ENCODE peak calls at places on chromosomes 16 and 17, in six cellular contexts. Y is left ventricle myocardium inferior, G is fibroblast of lung, P is osteoblast, L is astrocyte of the cerebellum, Z is WTC11. F is an unnamed sample.

GRCh38 chr17:78771758-78772382 is 10.2 kb downstream of the CYTH1 start:
- DNase-seq in Y (no peak), G (no peak), P (no peak), L (no peak), Z (no peak), F (no peak)

GRCh38 chr16:85141491-85142128 is 29.3 kb upstream of the CIBAR2 start:
- DNase-seq in Y (no peak), G (no peak), P (peak), L (no peak), Z (no peak), F (no peak)

GRCh38 chr16:1731603-1732002 is 25.6 kb downstream of the MAPK8IP3 start:
- DNase-seq in Y (no peak), G (no peak), P (peak), L (no peak), Z (no peak), F (no peak)

GRCh38 chr17:32870969-32871368 is 6.0 kb downstream of the MYO1D start:
- DNase-seq in Y (no peak), G (no peak), P (peak), L (no peak), Z (no peak), F (no peak)

GRCh38 chr16:27717726-27718125 is 167.8 kb downstream of the KATNIP start:
- DNase-seq in Y (no peak), G (no peak), P (no peak), L (no peak), Z (no peak), F (no peak)

GRCh38 chr17:5254414-5254813 is 19.8 kb upstream of the SCIMP start:
- DNase-seq in Y (no peak), G (no peak), P (no peak), L (no peak), Z (no peak), F (no peak)

GRCh38 chr17:67328026-67328425 is 38.4 kb downstream of the PSMD12 start:
- DNase-seq in Y (no peak), G (no peak), P (no peak), L (no peak), Z (no peak), F (no peak)

GRCh38 chr17:47288531-47289116 is 35.0 kb downstream of the ITGB3 start:
- DNase-seq in Y (no peak), G (peak), P (no peak), L (no peak), Z (no peak), F (no peak)

GRCh38 chr17:78179372-78179771 is 7.5 kb downstream of the TK1 start:
- DNase-seq in Y (no peak), G (peak), P (peak), L (no peak), Z (no peak), F (no peak)

GRCh38 chr17:50642722-50643656 is 8.3 kb downstream of the ABCC3 start:
- DNase-seq in Y (no peak), G (no peak), P (peak), L (no peak), Z (no peak), F (no peak)

GRCh38 chr16:20348365-20349185 is 3.9 kb downstream of the UMOD start:
- DNase-seq in Y (no peak), G (no peak), P (no peak), L (no peak), Z (peak), F (peak)

GRCh38 chr17:48610282-48611211 is at the start of gene HOXB7:
- DNase-seq in Y (peak), G (no peak), P (no peak), L (no peak), Z (no peak), F (peak)

GRCh38 chr17:72724375-72724774 is 368.1 kb downstream of the SLC39A11 start:
- DNase-seq in Y (no peak), G (no peak), P (no peak), L (no peak), Z (no peak), F (no peak)

GRCh38 chr17:60528828-60529227 is 2.8 kb upstream of the APPBP2 start:
- DNase-seq in Y (no peak), G (no peak), P (no peak), L (no peak), Z (no peak), F (no peak)

GRCh38 chr17:63425478-63425877 is 20.6 kb downstream of the CYB561 start:
- DNase-seq in Y (peak), G (peak), P (peak), L (peak), Z (peak), F (peak)

GRCh38 chr17:65370669-65371126 is 190.8 kb downstream of the AXIN2 start:
- DNase-seq in Y (no peak), G (no peak), P (no peak), L (no peak), Z (no peak), F (no peak)

GRCh38 chr16:28093383-28093725 is 29.8 kb upstream of the GSG1L start:
- DNase-seq in Y (no peak), G (no peak), P (no peak), L (no peak), Z (no peak), F (no peak)

GRCh38 chr17:2017274-2017941 is 7.7 kb downstream of the RTN4RL1 start:
- DNase-seq in Y (no peak), G (no peak), P (no peak), L (no peak), Z (no peak), F (no peak)

GRCh38 chr17:54662978-54663876 is 237.4 kb upstream of the TOM1L1 start:
- DNase-seq in Y (no peak), G (no peak), P (no peak), L (no peak), Z (peak), F (no peak)

GRCh38 chr17:38342886-38343607 is 709 bp downstream of the GPR179 start:
- DNase-seq in Y (no peak), G (no peak), P (no peak), L (no peak), Z (no peak), F (no peak)

GRCh38 chr16:66004706-66005105 is 361.8 kb upstream of the CDH5 start:
- DNase-seq in Y (no peak), G (peak), P (peak), L (no peak), Z (no peak), F (no peak)

GRCh38 chr16:87471278-87472141 is 21.3 kb downstream of the ZCCHC14 start:
- DNase-seq in Y (no peak), G (no peak), P (peak), L (no peak), Z (no peak), F (no peak)

GRCh38 chr16:11497329-11497805 is 89.4 kb downstream of the LITAF start:
- DNase-seq in Y (peak), G (peak), P (peak), L (no peak), Z (peak), F (peak)

GRCh38 chr16:89185062-89185751 is 13.7 kb downstream of the CDH15 start:
- DNase-seq in Y (no peak), G (no peak), P (no peak), L (no peak), Z (no peak), F (no peak)

GRCh38 chr17:14359251-14359939 is 58.5 kb downstream of the HS3ST3B1 start:
- DNase-seq in Y (no peak), G (no peak), P (no peak), L (no peak), Z (no peak), F (no peak)

GRCh38 chr16:17370233-17371013 is 100.3 kb downstream of the XYLT1 start:
- DNase-seq in Y (no peak), G (peak), P (no peak), L (peak), Z (no peak), F (no peak)

GRCh38 chr17:62562656-62563055 is 64.8 kb upstream of the MRC2 start:
- DNase-seq in Y (no peak), G (peak), P (no peak), L (peak), Z (no peak), F (no peak)

GRCh38 chr17:43906951-43907424 is 348 bp downstream of the MPP2 start:
- DNase-seq in Y (no peak), G (no peak), P (no peak), L (no peak), Z (peak), F (no peak)

GRCh38 chr17:43905400-43905984 is 1.8 kb downstream of the MPP2 start:
- DNase-seq in Y (no peak), G (no peak), P (no peak), L (no peak), Z (no peak), F (no peak)

GRCh38 chr17:43905985-43906852 is 1.1 kb downstream of the MPP2 start:
- DNase-seq in Y (peak), G (peak), P (peak), L (no peak), Z (peak), F (peak)

GRCh38 chr17:43908111-43908721 is 880 bp upstream of the MPP2 start:
- DNase-seq in Y (peak), G (peak), P (peak), L (peak), Z (peak), F (peak)

DNA sequence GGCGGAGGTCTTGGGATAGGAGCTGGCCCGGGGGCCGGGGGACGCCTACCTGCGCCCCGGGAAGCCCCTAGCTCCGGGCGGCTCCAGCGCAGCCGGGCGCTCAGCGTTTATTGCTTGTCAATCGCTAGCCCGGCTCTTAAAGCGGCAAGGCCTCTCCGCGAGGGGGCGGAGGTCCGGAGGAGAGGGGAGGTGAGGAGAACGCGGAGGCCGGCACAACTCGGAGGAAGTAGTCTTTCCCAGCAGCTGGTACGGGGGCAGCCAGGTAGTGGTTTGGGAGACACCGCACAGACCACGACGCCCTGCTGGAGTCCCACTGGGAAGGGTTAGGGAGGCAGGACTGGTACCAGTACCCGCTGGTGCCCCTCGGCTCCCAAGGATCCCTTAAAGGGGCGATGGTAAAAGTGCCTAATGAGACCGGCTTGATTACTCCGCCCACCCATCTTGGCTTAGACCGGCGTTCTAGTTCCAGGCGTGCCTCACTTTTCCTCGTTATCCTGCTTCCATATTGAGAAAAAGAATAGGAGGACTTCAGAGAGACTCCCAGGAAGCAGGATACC is at the start of gene MPP2:
- DNase-seq in Y (peak), G (peak), P (peak), L (peak), Z (peak), F (peak)
- TF ChIP-seq CTCF in Y (peak), G (no peak), P (no peak), L (peak), Z (no peak), F (peak)

GRCh38 chr17:28743243-28744103 is at the start of gene TRAF4:
- DNase-seq in Y (peak), G (peak), P (peak), L (peak), Z (peak), F (peak)
- TF ChIP-seq CTCF in Y (peak), G (peak), P (no peak), L (no peak), Z (no peak), F (peak)

DNA sequence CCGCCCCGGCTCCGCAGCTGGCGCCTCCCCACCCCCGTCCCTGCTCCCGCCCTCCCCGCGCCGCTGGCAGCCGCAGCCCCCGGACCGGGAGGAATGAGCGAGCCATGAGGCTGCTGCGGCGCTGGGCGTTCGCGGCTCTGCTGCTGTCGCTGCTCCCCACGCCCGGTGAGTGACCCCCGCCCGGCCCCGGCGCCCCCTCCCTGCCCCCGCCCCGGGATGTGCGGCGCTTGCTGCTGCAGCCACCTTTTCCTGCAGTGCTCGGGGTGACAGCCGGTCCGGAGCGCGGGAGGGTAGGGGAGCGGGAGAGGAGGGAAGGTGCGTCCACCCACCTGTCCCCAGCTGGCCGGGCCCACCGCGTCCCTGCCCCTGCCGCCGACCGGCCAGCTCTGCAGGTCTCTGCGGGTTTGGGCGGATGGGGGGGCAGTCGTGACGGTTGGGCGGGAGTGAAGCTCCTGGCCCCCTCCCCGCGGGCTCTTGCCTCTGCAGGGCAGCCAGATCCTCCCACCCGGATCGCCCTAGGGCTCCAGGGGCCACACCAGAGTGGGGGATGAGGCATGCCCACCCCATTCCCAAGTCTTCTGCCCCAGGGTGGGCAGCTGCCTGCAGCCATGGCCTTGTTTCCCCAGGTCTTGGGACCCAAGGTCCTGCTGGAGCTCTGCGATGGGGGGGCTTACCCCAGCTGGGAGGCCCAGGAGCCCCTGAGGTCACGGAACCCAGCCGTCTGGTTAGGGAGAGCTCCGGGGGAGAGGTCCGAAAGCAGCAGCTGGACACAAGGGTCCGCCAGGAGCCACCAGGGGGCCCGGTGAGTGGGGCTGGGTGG is 518 bp downstream of the ADAM11 start:
- DNase-seq in Y (no peak), G (no peak), P (peak), L (no peak), Z (no peak), F (peak)
- TF ChIP-seq CTCF in Y (peak), G (no peak), P (no peak), L (no peak), Z (no peak), F (no peak)

GRCh38 chr16:67244387-67245188 is 2.7 kb downstream of the FHOD1 start:
- DNase-seq in Y (peak), G (peak), P (peak), L (peak), Z (no peak), F (peak)
- TF ChIP-seq CTCF in Y (peak), G (no peak), P (no peak), L (no peak), Z (no peak), F (no peak)

GRCh38 chr16:56266981-56267607 is 75.8 kb downstream of the GNAO1 start:
- DNase-seq in Y (no peak), G (no peak), P (no peak), L (no peak), Z (no peak), F (no peak)

GRCh38 chr16:56263711-56264608 is 72.7 kb downstream of the GNAO1 start:
- DNase-seq in Y (peak), G (no peak), P (no peak), L (no peak), Z (no peak), F (no peak)

GRCh38 chr16:56264609-56264972 is 73.3 kb downstream of the GNAO1 start:
- DNase-seq in Y (no peak), G (no peak), P (no peak), L (no peak), Z (no peak), F (no peak)

GRCh38 chr16:56265746-56266145 is 74.5 kb downstream of the GNAO1 start:
- DNase-seq in Y (no peak), G (no peak), P (no peak), L (no peak), Z (no peak), F (no peak)

GRCh38 chr16:56265184-56265583 is 73.9 kb downstream of the GNAO1 start:
- DNase-seq in Y (no peak), G (no peak), P (no peak), L (no peak), Z (no peak), F (no peak)
- TF ChIP-seq CTCF in Y (no peak), G (no peak), P (no peak), L (no peak), Z (no peak), F (no peak)

GRCh38 chr16:58661199-58661830 is 23.3 kb downstream of the SLC38A7 start:
- DNase-seq in Y (peak), G (peak), P (peak), L (peak), Z (peak), F (peak)
- TF ChIP-seq CTCF in Y (peak), G (peak), P (peak), L (peak), Z (peak), F (peak)

GRCh38 chr17:39547713-39548478 is 59.8 kb downstream of the NEUROD2 start:
- DNase-seq in Y (peak), G (no peak), P (peak), L (no peak), Z (peak), F (peak)
- TF ChIP-seq CTCF in Y (peak), G (peak), P (peak), L (peak), Z (peak), F (peak)

GRCh38 chr16:71837150-71837549 is 8.6 kb upstream of the ATXN1L start:
- DNase-seq in Y (no peak), G (no peak), P (no peak), L (no peak), Z (no peak), F (no peak)
- TF ChIP-seq CTCF in Y (no peak), G (no peak), P (no peak), L (no peak), Z (no peak), F (no peak)

GRCh38 chr17:36600936-36601302 is 464 bp upstream of the MRM1 start:
- DNase-seq in Y (no peak), G (no peak), P (no peak), L (no peak), Z (no peak), F (no peak)

GRCh38 chr17:36602030-36602737 is 801 bp downstream of the MRM1 start:
- DNase-seq in Y (no peak), G (peak), P (no peak), L (no peak), Z (no peak), F (no peak)

GRCh38 chr17:36602924-36603384 is 1.6 kb downstream of the MRM1 start:
- DNase-seq in Y (no peak), G (peak), P (peak), L (peak), Z (peak), F (peak)

GRCh38 chr17:36600477-36600876 is 906 bp upstream of the MRM1 start:
- DNase-seq in Y (no peak), G (no peak), P (no peak), L (no peak), Z (no peak), F (no peak)

GRCh38 chr17:36601303-36602029 is at the start of gene MRM1:
- DNase-seq in Y (peak), G (peak), P (peak), L (peak), Z (peak), F (peak)
- TF ChIP-seq CTCF in Y (no peak), G (no peak), P (no peak), L (no peak), Z (no peak), F (peak)

DNA sequence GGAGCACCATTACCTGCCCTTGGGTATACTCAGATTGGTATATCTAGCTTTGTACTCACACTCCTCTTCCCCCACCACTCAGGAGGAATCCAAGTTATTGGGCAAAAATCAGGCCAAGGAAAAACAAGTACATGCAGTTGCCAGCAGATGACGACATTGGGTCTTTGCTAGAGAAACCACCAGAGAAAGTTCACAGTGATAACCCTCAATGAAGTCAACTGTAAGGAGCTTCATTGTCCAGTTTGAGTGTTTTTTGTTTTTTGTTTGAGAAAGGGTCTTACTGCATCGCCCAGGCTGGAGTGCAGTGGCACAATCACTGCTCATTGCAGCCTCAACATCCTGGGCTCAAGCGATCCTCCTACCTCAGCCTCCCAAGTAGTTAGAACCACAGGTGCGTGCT is 34.6 kb upstream of the TOX3 start:
- DNase-seq in Y (no peak), G (no peak), P (no peak), L (no peak), Z (no peak), F (no peak)
- TF ChIP-seq CTCF in Y (no peak), G (no peak), P (no peak), L (no peak), Z (no peak), F (peak)